ENCODE peak calls at places on chromosome 12, in five cellular contexts. X, Y, A, L and C are unnamed samples.

GRCh38 chr12:119206348-119207075 is 27.8 kb downstream of the HSPB8 start:
- DNase-seq in X (no peak), Y (no peak), A (no peak), L (no peak), C (no peak)

GRCh38 chr12:93568091-93568490 is 4.4 kb upstream of the SOCS2 start:
- DNase-seq in X (no peak), Y (no peak), A (no peak), L (no peak), C (no peak)

GRCh38 chr12:14213542-14213941 is 151.9 kb upstream of the ATF7IP start:
- DNase-seq in X (no peak), Y (no peak), A (no peak), L (no peak), C (peak)

GRCh38 chr12:8697476-8698131 is at the start of gene RIMKLB:
- DNase-seq in X (peak), Y (peak), A (peak), L (peak), C (peak)

GRCh38 chr12:64826234-64826633 is 1.8 kb downstream of the TBC1D30 start:
- DNase-seq in X (peak), Y (peak), A (peak), L (peak), C (peak)

GRCh38 chr12:10279937-10280336 is 27.7 kb upstream of the KLRD1 start:
- DNase-seq in X (no peak), Y (no peak), A (no peak), L (no peak), C (no peak)

GRCh38 chr12:45674583-45674982 is 54.9 kb upstream of the ARID2 start:
- DNase-seq in X (no peak), Y (peak), A (peak), L (no peak), C (peak)

GRCh38 chr12:119179335-119180021 is 747 bp downstream of the HSPB8 start:
- DNase-seq in X (no peak), Y (peak), A (peak), L (peak), C (peak)

GRCh38 chr12:70607107-70607506 is 30.1 kb downstream of the PTPRB start:
- DNase-seq in X (no peak), Y (peak), A (no peak), L (no peak), C (no peak)

GRCh38 chr12:122182887-122183587 is at the start of gene LRRC43:
- DNase-seq in X (peak), Y (peak), A (no peak), L (peak), C (no peak)

GRCh38 chr12:57724003-57724935 is 14.3 kb downstream of the AGAP2 start:
- DNase-seq in X (no peak), Y (no peak), A (no peak), L (no peak), C (no peak)

GRCh38 chr12:132597333-132598283 is 12.8 kb downstream of the LRCOL1 start:
- DNase-seq in X (no peak), Y (peak), A (peak), L (peak), C (peak)

GRCh38 chr12:68893201-68893600 is 39.8 kb downstream of the CPM start:
- DNase-seq in X (no peak), Y (no peak), A (no peak), L (no peak), C (no peak)

GRCh38 chr12:76020281-76020680 is 11.3 kb downstream of the PHLDA1 start:
- DNase-seq in X (peak), Y (no peak), A (peak), L (no peak), C (peak)

GRCh38 chr12:132116709-132117557 is 27.2 kb downstream of the DDX51 start:
- DNase-seq in X (no peak), Y (no peak), A (no peak), L (no peak), C (no peak)

GRCh38 chr12:46108721-46109120 is 118.3 kb upstream of the SCAF11 start:
- DNase-seq in X (no peak), Y (no peak), A (no peak), L (no peak), C (no peak)

GRCh38 chr12:62738105-62738504 is 196.8 kb downstream of the PPM1H start:
- DNase-seq in X (no peak), Y (no peak), A (peak), L (no peak), C (no peak)

GRCh38 chr12:78645956-78646355 is 218.6 kb upstream of the SYT1 start:
- DNase-seq in X (no peak), Y (no peak), A (peak), L (no peak), C (peak)

DNA sequence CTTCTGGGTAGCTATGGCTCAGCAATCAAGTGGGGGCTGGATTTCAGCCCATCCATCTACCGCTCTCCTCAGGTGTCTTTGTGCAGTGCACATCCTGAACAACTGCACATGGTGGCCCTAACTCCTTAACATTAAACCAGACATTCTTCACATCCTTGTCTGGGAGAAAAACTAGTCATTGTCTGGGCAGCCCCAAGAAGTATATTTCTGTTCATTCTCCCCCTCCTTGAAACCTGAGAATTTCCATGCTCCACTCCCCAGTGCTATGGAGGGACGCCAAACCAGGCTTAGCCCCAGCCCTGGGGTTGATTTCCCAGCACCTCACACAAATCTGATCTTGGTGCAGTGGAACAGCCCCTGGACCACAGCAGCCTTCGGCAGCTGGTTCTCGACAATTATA is 13.4 kb downstream of the MYL2 start:
- DNase-seq in X (no peak), Y (no peak), A (peak), L (no peak), C (no peak)
- H3K4me3 ChIP-seq in X (no peak), Y (no peak), A (no peak), L (no peak), C (no peak)

DNA sequence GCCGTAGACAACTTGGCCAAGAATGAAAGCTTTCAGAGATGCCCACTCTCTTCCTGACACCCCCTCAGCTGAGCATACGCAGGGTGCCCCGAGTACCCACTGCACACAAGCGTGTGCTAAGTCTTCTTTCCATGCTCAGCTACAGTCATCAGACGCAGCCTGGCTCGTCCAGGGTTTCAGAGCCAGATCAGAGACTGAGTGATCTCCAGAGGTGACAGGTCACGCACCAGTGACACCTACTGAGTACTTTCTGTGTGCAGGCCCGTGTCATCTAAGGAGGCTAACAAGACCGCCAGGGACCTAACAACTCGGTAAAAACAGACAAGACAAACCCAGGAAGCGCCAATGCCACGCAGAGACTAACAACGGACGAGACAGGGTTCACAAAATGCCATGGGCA is 25.1 kb downstream of the STX2 start:
- DNase-seq in X (no peak), Y (no peak), A (no peak), L (no peak), C (no peak)
- H3K4me3 ChIP-seq in X (no peak), Y (no peak), A (no peak), L (no peak), C (no peak)

DNA sequence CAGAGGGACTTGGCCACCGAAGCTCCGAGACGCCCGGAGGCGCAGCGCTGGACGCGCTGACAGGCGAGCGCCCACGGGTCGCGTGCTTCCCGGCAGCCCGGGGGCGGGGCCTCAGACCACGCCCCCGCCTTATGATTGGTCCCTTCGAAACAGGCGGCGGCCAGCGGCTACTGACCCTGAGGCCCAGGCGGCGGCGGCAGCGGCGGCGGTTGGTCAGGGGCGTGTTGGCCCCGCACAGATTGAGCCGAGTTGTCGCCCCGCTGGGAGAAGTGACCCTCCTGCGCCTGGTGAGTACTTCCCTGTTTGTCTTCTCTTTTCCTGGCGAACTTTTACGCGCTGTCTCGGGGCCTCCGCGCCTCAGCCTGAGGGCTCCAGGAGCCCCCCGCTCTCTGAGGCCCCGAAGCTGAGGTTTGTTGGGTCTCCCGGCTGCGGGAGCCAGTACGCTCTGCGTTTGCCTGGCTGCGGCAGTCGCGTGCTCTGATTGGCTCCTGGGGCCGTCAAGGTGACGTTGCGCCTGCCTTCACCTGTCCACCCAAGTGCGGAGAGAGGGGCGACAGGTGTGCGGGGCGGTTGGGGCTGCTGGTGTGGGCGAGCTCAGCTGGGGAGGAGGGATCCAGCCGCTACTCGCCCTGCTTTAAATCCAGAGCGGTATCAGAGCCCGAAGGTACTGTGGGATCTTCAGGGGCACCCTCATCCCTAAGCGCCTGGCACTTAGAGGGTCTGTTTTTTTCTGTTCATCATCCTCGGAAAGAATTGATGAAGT is at the start of gene GAS2L3:
- DNase-seq in X (peak), Y (peak), A (peak), L (peak), C (peak)
- H3K4me3 ChIP-seq in X (peak), Y (peak), A (peak), L (peak), C (peak)

GRCh38 chr12:2688381-2688881 is 106.3 kb upstream of the FKBP4 start:
- DNase-seq in X (no peak), Y (no peak), A (no peak), L (peak), C (no peak)
- H3K4me3 ChIP-seq in X (no peak), Y (no peak), A (no peak), L (no peak), C (no peak)

DNA sequence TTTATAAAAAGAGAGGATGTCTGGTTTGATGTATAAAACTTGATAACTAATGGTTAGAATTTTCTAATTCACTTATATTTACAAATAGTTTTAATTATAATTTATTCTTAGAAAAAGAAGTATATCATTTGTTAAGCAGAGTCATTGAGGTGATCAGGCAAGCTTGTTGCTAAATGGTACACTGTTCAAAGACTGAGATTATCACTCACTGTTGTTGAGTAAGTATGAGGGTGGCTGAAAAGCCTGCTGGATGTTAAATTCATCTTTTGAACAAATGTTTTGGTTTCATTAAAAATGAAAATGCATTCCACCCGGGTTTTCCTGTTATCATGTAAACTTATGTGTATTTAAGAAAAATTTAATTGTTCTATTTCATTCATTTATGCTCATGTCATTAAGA is 451.8 kb downstream of the ADAMTS20 start:
- DNase-seq in X (no peak), Y (no peak), A (no peak), L (no peak), C (no peak)
- H3K4me3 ChIP-seq in X (no peak), Y (no peak), A (no peak), L (no peak), C (no peak)

GRCh38 chr12:80979251-80979650 is 41.5 kb upstream of the LIN7A start:
- DNase-seq in X (no peak), Y (no peak), A (no peak), L (no peak), C (no peak)
- H3K4me3 ChIP-seq in X (no peak), Y (no peak), A (no peak), L (no peak), C (no peak)